ENCODE peak calls at places on chromosomes 16 and 17, in four cellular contexts. I, E, J and Y are unnamed samples.

GRCh38 chr17:74543891-74544760 is 1.8 kb downstream of the CD300C start:
- DNase-seq in J (no peak), E (no peak), I (no peak), Y (no peak)

GRCh38 chr16:61684566-61684965 is 351.7 kb downstream of the CDH8 start:
- DNase-seq in E (no peak), J (no peak), I (no peak), Y (no peak)

GRCh38 chr17:47808830-47809480 is 12.6 kb downstream of the OSBPL7 start:
- DNase-seq in I (no peak), J (no peak), E (peak; percentile 81), Y (no peak)

GRCh38 chr17:38672788-38673713 is 1.7 kb downstream of the EPOP start:
- DNase-seq in J (no peak), I (no peak), E (no peak), Y (no peak)

GRCh38 chr16:29868396-29868795 is 5.4 kb upstream of the CDIPT start:
- DNase-seq in I (no peak), E (no peak), J (no peak), Y (no peak)

GRCh38 chr17:10429416-10430045 is 7.8 kb upstream of the MYH8 start:
- DNase-seq in J (no peak), I (peak; percentile 50), E (no peak), Y (no peak)

GRCh38 chr16:85395207-85395912 is 217.8 kb upstream of the GSE1 start:
- DNase-seq in E (no peak), I (peak; percentile 99), J (peak; percentile 99), Y (peak; percentile 64)

GRCh38 chr16:86216591-86216990 is 293.7 kb upstream of the FOXF1 start:
- DNase-seq in E (peak; percentile 76), I (no peak), J (no peak), Y (no peak)

GRCh38 chr17:17008998-17009397 is 33.3 kb upstream of the MPRIP start:
- DNase-seq in J (no peak), I (no peak), E (no peak), Y (no peak)

GRCh38 chr16:15545544-15545943 is 97.4 kb downstream of the MARF1 start:
- DNase-seq in E (no peak), J (no peak), I (no peak), Y (no peak)

GRCh38 chr17:66331038-66331816 is 28.8 kb downstream of the PRKCA start:
- DNase-seq in E (no peak), I (no peak), J (no peak), Y (no peak)

GRCh38 chr16:85462405-85463227 is 150.5 kb upstream of the GSE1 start:
- DNase-seq in J (peak; percentile 39), I (no peak), E (no peak), Y (no peak)

GRCh38 chr17:57034807-57035754 is 50.0 kb upstream of the AKAP1 start:
- DNase-seq in J (no peak), E (no peak), I (no peak), Y (no peak)

GRCh38 chr17:79909121-79909520 is 69.9 kb upstream of the CBX4 start:
- DNase-seq in I (no peak), E (no peak), J (no peak), Y (no peak)
- TF ChIP-seq CTCF in I (no peak), E (no peak), J (no peak), Y (no peak)

GRCh38 chr16:31403590-31404352 is 10.6 kb downstream of the ITGAD start:
- DNase-seq in E (no peak), J (no peak), I (no peak), Y (no peak)
- H3K4me3 ChIP-seq in E (no peak overlapping the region), J (no peak overlapping the region), I (peak overlapping the region; percentile 69), Y (no peak overlapping the region)

DNA sequence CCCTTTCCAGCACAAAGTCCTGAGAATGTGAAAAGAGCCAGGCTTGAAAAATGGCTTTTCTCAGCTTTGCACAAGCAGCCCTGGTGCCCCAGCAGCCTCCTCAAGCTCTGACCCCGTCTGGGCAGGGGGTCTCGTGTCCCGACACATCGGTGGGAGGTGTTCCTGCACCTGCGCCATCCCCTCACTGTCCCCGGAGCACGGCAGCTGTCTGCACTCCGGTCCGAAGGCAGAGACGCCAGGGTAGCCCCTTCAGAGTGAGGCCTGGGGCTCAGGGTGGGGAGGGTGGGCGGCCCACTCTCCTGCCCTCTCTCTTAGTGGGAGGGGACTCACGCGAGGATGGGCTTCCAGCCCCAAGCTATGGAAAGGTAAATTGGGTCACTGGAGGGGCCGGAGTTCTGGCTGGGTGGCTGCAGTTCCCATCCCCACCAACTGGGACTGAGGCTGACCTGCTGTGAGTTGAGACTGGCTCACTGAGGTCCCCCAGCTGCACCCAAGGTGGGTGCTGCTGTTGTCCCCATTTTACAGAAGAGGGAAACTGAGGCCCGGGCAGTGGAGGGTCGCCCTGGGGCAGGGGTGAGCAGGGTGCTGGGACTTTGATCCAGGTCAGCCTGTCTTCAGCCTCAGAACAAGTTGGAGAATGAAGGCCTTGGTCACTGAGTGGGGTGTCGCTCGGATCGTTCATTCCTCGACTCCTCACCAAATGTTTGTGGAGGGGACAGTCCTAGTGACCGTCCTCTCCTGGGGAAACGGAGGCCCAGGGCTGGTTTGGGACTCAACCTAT is 2.3 kb upstream of the BAIAP3 start:
- DNase-seq in I (no peak), E (no peak), J (no peak), Y (no peak)
- TF ChIP-seq CTCF in I (no peak), E (no peak), J (no peak), Y (no peak)

DNA sequence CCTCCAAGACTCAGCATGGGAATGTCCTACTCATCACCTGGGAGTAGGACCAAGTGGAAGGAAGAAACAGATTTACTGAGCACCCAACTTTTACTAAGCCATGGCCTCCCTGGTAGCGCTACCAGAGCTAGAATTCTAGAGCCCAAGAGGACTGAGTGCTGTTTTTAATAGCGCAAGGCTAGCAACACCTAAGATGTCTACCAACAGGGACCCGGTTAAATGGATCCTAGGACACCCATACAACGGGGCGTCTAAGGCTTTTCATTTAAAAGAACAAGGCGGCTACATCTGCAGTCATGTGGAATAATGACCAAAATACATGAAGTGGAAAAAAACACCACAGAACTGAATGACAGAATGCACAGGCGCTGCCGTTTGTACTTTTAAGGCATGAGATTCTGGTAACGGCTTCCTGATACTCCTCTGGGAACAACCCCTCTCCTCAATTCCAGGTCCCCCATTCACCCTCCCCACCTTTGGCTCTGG is 5.1 kb downstream of the GGA2 start:
- DNase-seq in J (no peak), E (no peak), I (no peak), Y (peak; percentile 38)
- H3K4me3 ChIP-seq in J (no peak overlapping the region), E (no peak overlapping the region), I (no peak overlapping the region), Y (peak overlapping the region; percentile 21)

GRCh38 chr17:72562628-72563188 is 441.9 kb downstream of the SOX9 start:
- DNase-seq in E (no peak), J (no peak), I (no peak), Y (no peak)

GRCh38 chr17:72561266-72561665 is 440.4 kb downstream of the SOX9 start:
- DNase-seq in J (no peak), I (no peak), E (no peak), Y (no peak)

GRCh38 chr17:72561680-72562079 is 440.9 kb downstream of the SOX9 start:
- DNase-seq in J (no peak), E (no peak), I (no peak), Y (no peak)

GRCh38 chr17:72558971-72559476 is 438.2 kb downstream of the SOX9 start:
- DNase-seq in J (no peak), I (no peak), E (no peak), Y (no peak)

DNA sequence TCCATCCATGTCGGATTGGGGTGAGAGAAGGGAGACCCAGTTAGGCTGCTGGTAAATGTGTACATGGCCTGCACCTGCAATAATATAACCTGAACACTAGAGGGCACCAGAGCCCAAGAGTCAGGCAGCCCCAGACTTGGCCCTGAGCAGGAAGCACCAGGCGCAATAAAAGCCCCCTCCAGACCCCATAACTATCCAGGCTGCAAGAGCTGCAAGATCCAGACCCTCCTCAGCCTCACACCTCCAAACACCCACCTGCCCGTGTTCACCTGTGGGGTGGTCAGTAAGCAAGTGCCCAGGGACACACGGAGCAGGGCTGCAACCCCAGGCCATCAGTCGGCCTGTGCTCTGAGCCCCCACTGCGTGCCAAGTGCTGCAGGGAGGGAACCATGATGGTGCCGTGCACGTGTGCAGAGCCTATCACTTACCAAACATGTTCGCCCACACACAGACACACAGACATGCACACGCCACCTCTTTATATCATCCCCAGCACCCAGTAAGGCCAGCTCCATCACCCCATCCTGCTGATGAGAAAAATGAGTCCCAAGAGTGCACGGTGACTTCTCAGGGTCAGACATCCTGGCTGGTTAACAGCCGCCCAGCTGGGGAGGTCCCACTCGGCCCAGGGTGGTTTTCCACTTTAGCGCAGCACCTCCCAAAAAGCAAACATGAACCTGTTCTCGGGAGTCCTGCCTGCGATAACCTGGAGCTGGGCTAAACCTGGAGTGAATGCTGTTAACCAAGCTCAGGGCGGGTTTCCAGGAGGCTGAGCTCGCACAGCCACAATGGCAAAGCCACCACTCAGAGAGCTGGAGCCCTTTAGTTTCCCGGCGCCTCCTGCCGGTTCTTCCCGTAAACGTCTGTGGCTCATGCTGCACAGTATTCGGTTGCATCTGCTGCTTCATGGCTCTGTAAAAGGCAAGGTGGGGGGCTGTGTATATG is 439.8 kb downstream of the SOX9 start:
- DNase-seq in J (peak; percentile 74), I (peak; percentile 58), E (no peak), Y (no peak)
- TF ChIP-seq CTCF in J (peak; percentile 79), I (peak; percentile 85), E (no peak), Y (peak; percentile 85)

GRCh38 chr17:81128338-81128737 is 37.0 kb upstream of the PVALEF start:
- DNase-seq in J (no peak), E (no peak), I (no peak), Y (no peak)
- H3K4me3 ChIP-seq in J (no peak overlapping the region), E (no peak overlapping the region), I (no peak overlapping the region), Y (no peak overlapping the region)

GRCh38 chr17:80752369-80752705 is 207.7 kb downstream of the RPTOR start:
- DNase-seq in E (no peak), I (no peak), J (peak; percentile 27), Y (no peak)
- TF ChIP-seq CTCF in E (no peak), I (no peak), J (no peak), Y (no peak)